ENCODE peak calls at places on chromosome 14, in eight cellular contexts. V is Peyer's patch, H is adrenal gland, S is lower lobe of right lung, R is aorta, Z is tibial artery, D is endothelial cell of umbilical vein, Q is upper lobe of right lung. W is an unnamed sample. For H3K4me1, the result is how much of the 10 kb centered on the place peaks cover.

GRCh38 chr14:106564058-106564643 is 1037.8 kb downstream of the TMEM121 start:
- DNase-seq in D (no peak), Z (no peak), Q (peak), S (peak), H (no peak), V (peak), R (no peak), W (peak)

GRCh38 chr14:26960049-26960688 is 362.3 kb upstream of the NOVA1 start:
- DNase-seq in Z (no peak), Q (no peak), S (no peak), D (no peak), H (no peak), R (no peak), V (no peak), W (no peak)

GRCh38 chr14:85527006-85527405 is 2.9 kb upstream of the FLRT2 start:
- DNase-seq in Z (no peak), Q (no peak), H (no peak), R (no peak), D (peak), S (no peak), V (no peak), W (peak)

GRCh38 chr14:42140831-42141279 is 534.2 kb downstream of the LRFN5 start:
- DNase-seq in H (no peak), V (no peak), D (no peak), R (no peak), S (no peak), Q (no peak), Z (no peak), W (no peak)

GRCh38 chr14:101477648-101478047 is 83.6 kb upstream of the DIO3 start:
- DNase-seq in D (no peak), V (no peak), H (no peak), Z (peak), S (no peak), R (no peak), Q (no peak), W (no peak)

GRCh38 chr14:44586910-44587309 is 79.8 kb upstream of the FSCB start:
- DNase-seq in D (no peak), S (no peak), V (no peak), H (no peak), R (no peak), Q (no peak), Z (no peak), W (no peak)

GRCh38 chr14:85538636-85539035 is 8.7 kb downstream of the FLRT2 start:
- DNase-seq in S (no peak), H (no peak), Q (no peak), D (no peak), Z (no peak), V (no peak), R (no peak), W (peak)

GRCh38 chr14:90091393-90091792 is 29.6 kb downstream of the KCNK13 start:
- DNase-seq in D (peak), Q (no peak), H (no peak), S (no peak), Z (no peak), R (no peak), V (no peak), W (peak)

GRCh38 chr14:36950812-36951211 is 221.6 kb downstream of the SLC25A21 start:
- DNase-seq in Q (no peak), Z (no peak), S (no peak), H (no peak), D (no peak), R (no peak), V (no peak), W (no peak)

GRCh38 chr14:38185661-38186060 is 22.0 kb upstream of the SSTR1 start:
- DNase-seq in V (no peak), R (no peak), Q (no peak), D (no peak), S (no peak), H (no peak), Z (no peak), W (no peak)

GRCh38 chr14:41225433-41225832 is 381.2 kb upstream of the LRFN5 start:
- DNase-seq in R (no peak), V (no peak), H (no peak), Z (no peak), Q (no peak), D (no peak), S (no peak), W (no peak)

GRCh38 chr14:68016243-68016914 is 196.8 kb downstream of the RAD51B start:
- DNase-seq in S (no peak), Z (no peak), Q (no peak), H (no peak), R (no peak), V (no peak), D (no peak), W (no peak)

GRCh38 chr14:34213332-34213731 is 248.7 kb downstream of the SPTSSA start:
- DNase-seq in H (no peak), Q (no peak), V (no peak), Z (no peak), R (no peak), S (no peak), D (no peak), W (no peak)

GRCh38 chr14:94237046-94237445 is 56.0 kb downstream of the SERPINA10 start:
- DNase-seq in Z (no peak), D (no peak), R (no peak), H (no peak), Q (no peak), S (no peak), V (no peak), W (no peak)

GRCh38 chr14:77502109-77502782 is 3.6 kb upstream of the ISM2 start:
- DNase-seq in Q (peak), V (no peak), H (no peak), R (no peak), Z (no peak), S (no peak), D (no peak), W (no peak)

GRCh38 chr14:89121961-89122675 is 294.9 kb downstream of the FOXN3 start:
- DNase-seq in Z (no peak), Q (no peak), D (no peak), S (no peak), R (no peak), H (no peak), V (no peak), W (peak)

GRCh38 chr14:94129758-94130414 is 482 bp upstream of the IFI27L2 start:
- DNase-seq in H (peak), R (peak), S (no peak), D (peak), Z (no peak), V (no peak), Q (no peak), W (peak)

GRCh38 chr14:24838945-24839616 is 205.1 kb upstream of the GZMB start:
- DNase-seq in R (no peak), H (no peak), Z (no peak), Q (no peak), S (no peak), V (no peak), D (no peak), W (no peak)

GRCh38 chr14:51444381-51445000 is 204.4 kb downstream of the TMX1 start:
- DNase-seq in H (no peak), V (no peak), Q (no peak), Z (no peak), D (no peak), R (no peak), S (no peak), W (no peak)

GRCh38 chr14:94689218-94689984 is 77.2 kb downstream of the SERPINA3 start:
- DNase-seq in Q (peak), S (no peak), Z (peak), D (peak), R (peak), V (no peak), H (peak), W (peak)

GRCh38 chr14:64845878-64846277 is 33.8 kb downstream of the SPTB start:
- DNase-seq in R (no peak), V (no peak), D (no peak), S (no peak), H (no peak), Z (no peak), Q (no peak), W (peak)

GRCh38 chr14:53044486-53044885 is 93.6 kb upstream of the FERMT2 start:
- DNase-seq in Q (no peak), S (no peak), R (no peak), D (no peak), V (no peak), H (no peak), Z (no peak), W (no peak)

GRCh38 chr14:65179918-65180724 is 77.8 kb upstream of the MAX start:
- DNase-seq in H (peak), Q (no peak), Z (peak), S (no peak), V (peak), D (peak), R (peak), W (peak)

GRCh38 chr14:52286659-52287649 is 19.5 kb downstream of the PTGDR start:
- DNase-seq in H (no peak), V (no peak), Q (no peak), D (no peak), S (no peak), Z (no peak), R (no peak), W (no peak)

GRCh38 chr14:71651228-71651627 is 281.0 kb upstream of the RGS6 start:
- DNase-seq in V (no peak), Q (no peak), R (peak), Z (no peak), D (peak), H (peak), S (no peak), W (no peak)

GRCh38 chr14:26808407-26808806 is 210.6 kb upstream of the NOVA1 start:
- DNase-seq in D (peak), H (no peak), Q (no peak), V (no peak), Z (no peak), S (no peak), R (no peak), W (no peak)

GRCh38 chr14:106790189-106791036 is 1264.0 kb downstream of the TMEM121 start:
- DNase-seq in S (peak), Q (peak), R (peak), D (no peak), V (peak), Z (no peak), H (peak), W (peak)

GRCh38 chr14:70642313-70643235 is 858 bp downstream of the TTC9 start:
- DNase-seq in H (no peak), Z (no peak), R (peak), Q (peak), D (peak), S (no peak), V (peak), W (peak)

GRCh38 chr14:47008732-47009131 is 357.2 kb upstream of the RPL10L start:
- DNase-seq in V (no peak), Q (no peak), R (no peak), H (no peak), Z (no peak), S (no peak), D (no peak), W (no peak)

GRCh38 chr14:69518341-69519101 is 34.0 kb downstream of the PLEKHD1 start:
- DNase-seq in V (no peak), R (no peak), D (no peak), S (peak), Q (peak), Z (no peak), H (no peak), W (no peak)

GRCh38 chr14:102966256-102966655 is 43.8 kb downstream of the AMN start:
- DNase-seq in Q (no peak), H (no peak), S (no peak), D (no peak), V (no peak), Z (no peak), R (peak), W (no peak)

GRCh38 chr14:74429221-74429691 is 3.2 kb upstream of the SYNDIG1L start:
- DNase-seq in Z (peak), H (no peak), V (no peak), R (no peak), Q (no peak), D (no peak), S (no peak), W (no peak)

GRCh38 chr14:20799955-20800544 is 2.6 kb downstream of the RNASE1 start:
- DNase-seq in R (peak), H (peak), D (peak), Q (peak), Z (peak), S (peak), V (peak), W (no peak)

GRCh38 chr14:95652171-95652570 is 34.1 kb upstream of the TCL1B start:
- DNase-seq in Z (no peak), R (no peak), V (no peak), Q (no peak), S (no peak), D (no peak), H (no peak), W (no peak)

DNA sequence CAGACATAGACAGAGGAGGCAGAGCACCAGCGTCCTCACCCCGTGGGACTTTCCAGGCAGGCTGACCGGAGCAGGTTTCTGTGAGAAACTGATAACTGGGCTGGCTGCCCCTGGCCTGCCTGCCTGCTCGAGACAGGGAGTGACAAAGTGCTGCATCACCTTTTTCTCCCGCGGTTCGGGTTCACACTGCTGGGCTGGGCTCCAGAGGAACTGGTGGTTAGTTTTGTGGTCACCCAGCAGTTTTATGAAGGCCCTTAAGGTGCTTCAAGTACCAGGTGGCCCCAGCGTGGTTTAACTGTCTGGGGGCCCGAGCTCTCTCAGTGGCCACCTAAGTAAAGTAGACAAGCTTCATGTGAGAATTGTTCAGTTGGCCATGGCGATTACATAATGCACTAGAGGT is 1073.6 kb downstream of the BCL11B start:
- DNase-seq in H (no peak), Q (no peak), S (no peak), Z (no peak), V (peak), R (no peak), D (no peak), W (no peak)
- H3K4me1 ChIP-seq in H (under half), Q (under half), S (under half), Z (under half), V (under half), R (under half), D (under half), W (under half)

GRCh38 chr14:92644601-92645515 is 103.6 kb downstream of the LGMN start:
- DNase-seq in R (no peak), S (no peak), Z (no peak), D (no peak), V (no peak), H (no peak), Q (no peak), W (no peak)
- H3K27ac ChIP-seq in R (peak), S (no peak), Z (peak), D (no peak), V (no peak), H (no peak), Q (peak), W (no peak)

GRCh38 chr14:100031506-100032281 is 33.5 kb upstream of the EVL start:
- DNase-seq in R (peak), S (no peak), Z (peak), H (peak), D (peak), V (no peak), Q (no peak), W (peak)
- H3K4me1 ChIP-seq in R (under half), S (under half), Z (under half), H (under half), D (under half), V (under half), Q (under half), W (under half)

GRCh38 chr14:56197150-56197549 is 78.9 kb downstream of the PELI2 start:
- DNase-seq in S (no peak), V (no peak), H (no peak), Z (no peak), Q (no peak), R (no peak), D (no peak), W (no peak)

GRCh38 chr14:56195219-56195618 is 77.0 kb downstream of the PELI2 start:
- DNase-seq in H (no peak), D (no peak), V (no peak), Q (no peak), Z (no peak), S (no peak), R (no peak), W (peak)

GRCh38 chr14:56195727-56196126 is 77.5 kb downstream of the PELI2 start:
- DNase-seq in Q (no peak), S (no peak), V (peak), R (no peak), D (peak), H (no peak), Z (no peak), W (peak)

GRCh38 chr14:56198438-56198837 is 80.2 kb downstream of the PELI2 start:
- DNase-seq in H (no peak), Q (no peak), D (no peak), R (no peak), Z (no peak), V (no peak), S (no peak), W (no peak)

GRCh38 chr14:56196274-56196673 is 78.1 kb downstream of the PELI2 start:
- DNase-seq in Z (no peak), H (no peak), R (no peak), S (no peak), Q (no peak), D (no peak), V (no peak), W (no peak)
- H3K27ac ChIP-seq in Z (peak), H (no peak), R (no peak), S (no peak), Q (no peak), D (no peak), V (no peak), W (peak)

W was measured in SJCRH30.